ENCODE peak calls at places on chromosomes 4 and X, in four cellular contexts. O, R, E and W are unnamed samples.

GRCh38 chr4:40423735-40424134 is 88.6 kb downstream of the CHRNA9 start:
- DNase-seq in O (peak), R (no peak), E (no peak), W (peak)

GRCh38 chr4:25367877-25368276 is 9.2 kb upstream of the ANAPC4 start:
- DNase-seq in R (no peak), E (no peak), O (no peak), W (no peak)

GRCh38 chr4:87973283-87974169 is 2.0 kb upstream of the SPP1 start:
- DNase-seq in R (peak), O (peak), E (no peak), W (peak)

GRCh38 chrX:65688403-65688881 is 21.0 kb downstream of the MSN start:
- DNase-seq in R (peak), O (peak), E (no peak), W (peak)

GRCh38 chr4:3848323-3848722 is 82.1 kb downstream of the ADRA2C start:
- DNase-seq in R (no peak), E (no peak), O (no peak), W (no peak)

GRCh38 chr4:101292901-101293300 is 54.4 kb downstream of the PPP3CA start:
- DNase-seq in E (no peak), R (no peak), O (peak), W (peak)

GRCh38 chr4:1318488-1319213 is 28.4 kb upstream of the UVSSA start:
- DNase-seq in R (no peak), O (no peak), E (no peak), W (no peak)

GRCh38 chr4:150010525-150011126 is 67.6 kb upstream of the DCLK2 start:
- DNase-seq in E (peak), O (peak), R (peak), W (peak)

GRCh38 chr4:101584306-101584705 is 206.2 kb upstream of the BANK1 start:
- DNase-seq in R (no peak), O (no peak), E (no peak), W (no peak)

GRCh38 chrX:24464498-24464835 is 619 bp upstream of the PDK3 start:
- DNase-seq in R (no peak), O (no peak), E (no peak), W (no peak)

GRCh38 chrX:152861116-152861515 is 30.3 kb downstream of the NSDHL start:
- DNase-seq in O (peak), E (no peak), R (peak), W (peak)

GRCh38 chr4:39354178-39354503 is 12.0 kb downstream of the RFC1 start:
- DNase-seq in O (no peak), E (no peak), R (no peak), W (no peak)

GRCh38 chr4:7392438-7393374 is 42.0 kb downstream of the PSAPL1 start:
- DNase-seq in R (no peak), O (peak), E (no peak), W (peak)

GRCh38 chrX:7169627-7170026 is 21.7 kb upstream of the PUDP start:
- DNase-seq in O (no peak), R (no peak), E (no peak), W (no peak)

GRCh38 chr4:25954293-25954904 is 40.4 kb downstream of the SMIM20 start:
- DNase-seq in O (no peak), E (no peak), R (no peak), W (no peak)

GRCh38 chrX:10904220-10904619 is 206.9 kb upstream of the HCCS start:
- DNase-seq in O (no peak), R (no peak), E (no peak), W (peak)

GRCh38 chr4:174864031-174864430 is 35.0 kb upstream of the GLRA3 start:
- DNase-seq in R (no peak), O (no peak), E (no peak), W (no peak)

GRCh38 chrX:53481093-53481492 is 46.9 kb upstream of the HSD17B10 start:
- DNase-seq in O (peak), E (no peak), R (no peak), W (no peak)

GRCh38 chr4:128517739-128518510 is 230.3 kb upstream of the PGRMC2 start:
- DNase-seq in R (peak), O (peak), E (peak), W (peak)

GRCh38 chr4:88177981-88178632 is 19.7 kb upstream of the ABCG2 start:
- DNase-seq in O (peak), R (peak), E (peak), W (peak)

GRCh38 chrX:103831342-103831802 is 685 bp downstream of the RAB9B start:
- DNase-seq in E (no peak), O (peak), R (no peak), W (no peak)

GRCh38 chr4:97585274-97585673 is 558.0 kb downstream of the STPG2 start:
- DNase-seq in O (no peak), E (no peak), R (no peak), W (no peak)

GRCh38 chr4:125639182-125639621 is 324.4 kb downstream of the FAT4 start:
- DNase-seq in E (peak), O (peak), R (peak), W (peak)

GRCh38 chr4:25509656-25510055 is 132.6 kb downstream of the ANAPC4 start:
- DNase-seq in O (no peak), E (no peak), R (no peak), W (peak)

GRCh38 chrX:6363193-6363592 is 134.5 kb upstream of the NLGN4X start:
- DNase-seq in R (no peak), O (no peak), E (no peak), W (no peak)

GRCh38 chrX:138745215-138745614 is 33.7 kb upstream of the FGF13 start:
- DNase-seq in E (no peak), R (peak), O (peak), W (peak)

GRCh38 chrX:1027133-1027532 is 185.3 kb downstream of the CRLF2 start:
- DNase-seq in E (no peak), O (no peak), R (no peak), W (no peak)

GRCh38 chr4:168751263-168752225 is 254.7 kb downstream of the PALLD start:
- DNase-seq in O (peak), E (no peak), R (no peak), W (peak)

GRCh38 chr4:72886602-72887001 is 182.9 kb downstream of the COX18 start:
- DNase-seq in O (peak), E (no peak), R (no peak), W (no peak)

GRCh38 chrX:112808651-112809050 is 32.0 kb downstream of the AMOT start:
- DNase-seq in E (no peak), R (no peak), O (no peak), W (no peak)

GRCh38 chr4:97507587-97508245 is 635.6 kb downstream of the STPG2 start:
- DNase-seq in R (peak), O (no peak), E (no peak), W (no peak)